ENCODE peak calls at places on chromosomes 16 and 17, in ten cellular contexts. Q, K, X, D, F, Z, S, N, O and L are unnamed samples.

GRCh38 chr16:76459111-76459510 is 181.9 kb downstream of the CNTNAP4 start:
- DNase-seq in S (no peak), Z (no peak), X (no peak), N (no peak), F (no peak), K (no peak), D (no peak), Q (no peak), O (no peak), L (no peak)

GRCh38 chr17:29884995-29885394 is 45.0 kb downstream of the SSH2 start:
- DNase-seq in Q (no peak), S (no peak), N (no peak), O (no peak), D (no peak), K (no peak), F (no peak), Z (no peak), X (no peak), L (no peak)

GRCh38 chr17:14427914-14428639 is 127.2 kb downstream of the HS3ST3B1 start:
- DNase-seq in Z (no peak), N (peak), S (no peak), F (no peak), K (no peak), D (no peak), O (no peak), Q (no peak), X (peak), L (no peak)

GRCh38 chr16:1768767-1769401 is 2.5 kb downstream of the NME3 start:
- DNase-seq in O (no peak), F (no peak), K (no peak), N (no peak), Q (no peak), Z (no peak), X (no peak), S (no peak), D (no peak), L (no peak)

GRCh38 chr17:66175892-66176291 is 16.0 kb downstream of the CEP112 start:
- DNase-seq in O (no peak), D (no peak), N (no peak), X (no peak), Q (no peak), K (no peak), Z (no peak), S (no peak), F (no peak), L (no peak)

GRCh38 chr17:36534117-36534880 is at the start of gene MYO19:
- DNase-seq in X (no peak), O (peak), F (no peak), Z (peak), S (peak), K (no peak), N (peak), D (peak), Q (peak), L (no peak)

GRCh38 chr17:9875441-9875840 is 29.6 kb downstream of the RCVRN start:
- DNase-seq in X (no peak), S (no peak), D (peak), N (no peak), Q (no peak), O (no peak), Z (peak), K (no peak), F (no peak), L (no peak)

GRCh38 chr16:10181196-10182162 is 749 bp downstream of the GRIN2A start:
- DNase-seq in N (peak), Q (peak), X (no peak), K (no peak), S (peak), F (no peak), Z (peak), O (peak), D (no peak), L (peak)

GRCh38 chr17:8475227-8475626 is 39.5 kb downstream of the NDEL1 start:
- DNase-seq in F (no peak), X (no peak), N (no peak), Q (no peak), Z (no peak), O (no peak), S (no peak), K (no peak), D (no peak), L (no peak)

GRCh38 chr16:12010388-12011251 is 34.1 kb downstream of the SNX29 start:
- DNase-seq in X (no peak), Q (no peak), K (no peak), N (no peak), Z (peak), F (no peak), O (no peak), D (no peak), S (no peak), L (peak)

GRCh38 chr16:86531641-86532525 is 21.6 kb downstream of the FOXF1 start:
- DNase-seq in Q (peak), Z (no peak), X (no peak), D (no peak), K (no peak), F (no peak), O (no peak), S (no peak), N (no peak), L (no peak)

GRCh38 chr17:1434150-1434549 is 21.9 kb downstream of the CRK start:
- DNase-seq in S (no peak), N (no peak), K (no peak), Z (no peak), F (no peak), O (no peak), Q (no peak), X (no peak), D (no peak), L (no peak)

GRCh38 chr17:17120294-17120693 is 78.0 kb downstream of the MPRIP start:
- DNase-seq in S (no peak), D (no peak), F (no peak), X (no peak), O (no peak), N (no peak), Q (no peak), K (no peak), Z (no peak), L (no peak)

GRCh38 chr17:39937462-39937861 is 9.9 kb downstream of the LRRC3C start:
- DNase-seq in K (no peak), N (no peak), Q (no peak), D (no peak), X (no peak), S (no peak), Z (no peak), O (no peak), F (no peak), L (no peak)

GRCh38 chr17:62109378-62109902 is 44.4 kb upstream of the MED13 start:
- DNase-seq in D (peak), F (peak), K (no peak), O (peak), Q (no peak), N (peak), Z (peak), S (peak), X (peak), L (peak)

GRCh38 chr16:88755745-88756443 is 29.1 kb downstream of the PIEZO1 start:
- DNase-seq in Q (no peak), D (no peak), S (no peak), K (no peak), N (no peak), F (no peak), Z (no peak), O (no peak), X (no peak), L (no peak)
- TF ChIP-seq CTCF in Q (no peak), D (peak), S (no peak), K (no peak), N (no peak), F (no peak), Z (no peak), O (no peak), X (no peak), L (no peak)

DNA sequence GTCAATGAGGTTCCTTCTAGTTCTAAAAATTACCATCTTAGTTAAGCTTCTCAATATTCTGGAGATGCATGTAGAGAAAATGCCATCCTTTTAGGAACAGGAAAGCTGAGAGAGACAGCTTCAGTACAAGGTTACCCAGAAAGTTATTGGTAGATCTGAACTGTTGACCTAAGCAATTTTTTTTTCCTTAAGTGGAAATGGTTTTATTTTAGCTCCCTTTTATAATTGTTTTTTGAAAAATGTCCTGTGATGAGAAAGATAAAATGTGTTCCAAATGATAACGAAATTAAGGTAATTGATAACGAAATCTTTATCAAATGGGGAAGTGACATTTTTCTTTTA is 8.2 kb downstream of the PSMD7 start:
- DNase-seq in S (no peak), F (no peak), N (no peak), Z (no peak), D (no peak), K (no peak), Q (no peak), O (no peak), X (no peak), L (no peak)
- TF ChIP-seq CTCF in S (no peak), F (no peak), N (no peak), Z (no peak), D (no peak), K (no peak), Q (no peak), O (no peak), X (no peak), L (no peak)

DNA sequence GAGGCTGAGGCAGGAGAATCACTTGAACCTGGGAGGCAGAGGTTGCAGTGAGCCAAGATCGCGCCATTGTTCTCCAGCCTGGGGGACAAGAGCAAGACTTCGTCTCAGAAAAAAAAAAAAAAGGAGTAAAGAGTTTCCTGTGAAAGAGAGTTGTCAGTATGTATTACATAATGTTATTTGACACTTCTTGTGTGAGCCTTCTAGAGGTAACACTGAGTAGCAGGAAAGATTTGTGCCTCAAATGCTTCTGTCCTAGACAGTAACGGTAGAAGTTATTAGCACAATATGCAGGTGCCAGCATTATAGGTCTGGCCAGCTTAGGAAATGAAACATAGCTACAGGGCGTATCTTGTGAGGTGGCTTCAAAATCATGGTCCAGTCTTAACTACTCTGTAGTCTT is 6.2 kb downstream of the RPS6KB1 start:
- DNase-seq in D (no peak), X (no peak), N (peak), O (no peak), Q (no peak), K (no peak), Z (no peak), S (no peak), F (no peak), L (no peak)
- TF ChIP-seq CTCF in D (no peak), X (no peak), N (peak), O (no peak), Q (no peak), K (peak), Z (no peak), S (no peak), F (no peak), L (peak)

DNA sequence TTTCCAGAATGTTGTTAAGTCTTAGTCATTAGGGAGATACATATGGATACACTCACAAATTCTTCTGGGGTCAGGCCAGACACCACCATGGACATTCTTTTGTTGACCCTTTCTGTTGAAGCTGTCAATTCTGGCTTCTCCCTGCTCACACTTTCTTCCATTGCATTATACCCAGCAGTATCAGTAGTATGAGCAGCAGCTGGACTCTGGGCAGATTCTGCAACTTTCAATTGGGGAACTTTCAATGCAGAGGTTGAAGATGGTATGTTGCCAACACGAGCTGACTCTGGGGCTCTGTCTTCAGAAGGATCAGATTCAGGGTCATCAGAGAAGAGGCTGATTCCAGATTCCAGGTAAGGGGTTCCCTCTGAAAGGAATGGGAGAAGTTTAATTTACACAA is 45.8 kb downstream of the RND2 start:
- DNase-seq in F (no peak), D (no peak), Q (no peak), S (no peak), N (no peak), O (no peak), Z (peak), K (no peak), X (no peak), L (no peak)
- TF ChIP-seq CTCF in F (no peak), D (no peak), Q (no peak), S (no peak), N (no peak), O (no peak), Z (no peak), K (no peak), X (no peak), L (no peak)

DNA sequence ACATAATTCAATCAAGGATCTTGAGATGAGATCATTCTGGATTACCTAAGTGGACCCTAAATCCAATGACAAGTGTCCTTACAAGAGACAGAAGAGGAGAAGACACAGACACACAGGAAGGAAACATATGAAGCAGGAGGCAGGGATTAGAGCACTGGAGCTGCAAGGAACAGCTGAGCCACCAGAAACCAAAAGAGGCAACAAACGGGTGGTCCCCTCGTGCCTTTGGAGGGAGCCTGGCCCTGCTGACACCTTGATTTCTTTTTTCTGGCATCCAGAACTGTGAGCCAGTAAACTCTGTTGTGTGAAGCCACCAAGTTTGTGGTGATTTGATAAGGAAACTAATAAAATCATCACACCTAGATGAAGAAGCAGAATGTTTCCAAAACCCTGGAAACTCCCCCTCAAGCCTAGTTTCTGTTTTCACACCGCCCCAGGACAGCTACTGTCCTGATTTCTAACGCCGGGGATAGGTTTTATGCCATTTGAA is 115.2 kb downstream of the PITPNC1 start:
- DNase-seq in O (no peak), Z (no peak), K (no peak), X (peak), D (no peak), F (no peak), S (no peak), N (no peak), Q (no peak), L (no peak)
- TF ChIP-seq CTCF in O (no peak), Z (no peak), K (no peak), X (no peak), D (no peak), F (no peak), S (no peak), N (no peak), Q (no peak), L (no peak)

GRCh38 chr16:49755291-49755611 is 100.7 kb downstream of the ZNF423 start:
- DNase-seq in Q (no peak), O (no peak), Z (peak), K (no peak), X (no peak), D (no peak), N (no peak), F (no peak), S (no peak), L (peak)
- TF ChIP-seq CTCF in Q (no peak), O (peak), Z (peak), K (peak), X (no peak), D (no peak), N (peak), F (peak), S (no peak), L (peak)

GRCh38 chr17:55751720-55752250 is 934 bp downstream of the PCTP start:
- DNase-seq in Z (no peak), O (no peak), D (peak), N (no peak), X (no peak), F (no peak), Q (no peak), K (no peak), S (no peak), L (no peak)

GRCh38 chr17:55749985-55750384 is 866 bp upstream of the PCTP start:
- DNase-seq in S (no peak), Z (no peak), D (no peak), Q (no peak), N (no peak), X (no peak), F (no peak), O (no peak), K (no peak), L (no peak)

GRCh38 chr17:55747209-55747608 is 3.6 kb upstream of the PCTP start:
- DNase-seq in Z (no peak), Q (no peak), D (no peak), O (no peak), N (no peak), K (no peak), X (no peak), F (no peak), S (no peak), L (no peak)

GRCh38 chr17:55746466-55746865 is 4.4 kb upstream of the PCTP start:
- DNase-seq in O (no peak), Z (no peak), F (no peak), N (no peak), X (no peak), D (no peak), S (no peak), Q (no peak), K (no peak), L (no peak)

DNA sequence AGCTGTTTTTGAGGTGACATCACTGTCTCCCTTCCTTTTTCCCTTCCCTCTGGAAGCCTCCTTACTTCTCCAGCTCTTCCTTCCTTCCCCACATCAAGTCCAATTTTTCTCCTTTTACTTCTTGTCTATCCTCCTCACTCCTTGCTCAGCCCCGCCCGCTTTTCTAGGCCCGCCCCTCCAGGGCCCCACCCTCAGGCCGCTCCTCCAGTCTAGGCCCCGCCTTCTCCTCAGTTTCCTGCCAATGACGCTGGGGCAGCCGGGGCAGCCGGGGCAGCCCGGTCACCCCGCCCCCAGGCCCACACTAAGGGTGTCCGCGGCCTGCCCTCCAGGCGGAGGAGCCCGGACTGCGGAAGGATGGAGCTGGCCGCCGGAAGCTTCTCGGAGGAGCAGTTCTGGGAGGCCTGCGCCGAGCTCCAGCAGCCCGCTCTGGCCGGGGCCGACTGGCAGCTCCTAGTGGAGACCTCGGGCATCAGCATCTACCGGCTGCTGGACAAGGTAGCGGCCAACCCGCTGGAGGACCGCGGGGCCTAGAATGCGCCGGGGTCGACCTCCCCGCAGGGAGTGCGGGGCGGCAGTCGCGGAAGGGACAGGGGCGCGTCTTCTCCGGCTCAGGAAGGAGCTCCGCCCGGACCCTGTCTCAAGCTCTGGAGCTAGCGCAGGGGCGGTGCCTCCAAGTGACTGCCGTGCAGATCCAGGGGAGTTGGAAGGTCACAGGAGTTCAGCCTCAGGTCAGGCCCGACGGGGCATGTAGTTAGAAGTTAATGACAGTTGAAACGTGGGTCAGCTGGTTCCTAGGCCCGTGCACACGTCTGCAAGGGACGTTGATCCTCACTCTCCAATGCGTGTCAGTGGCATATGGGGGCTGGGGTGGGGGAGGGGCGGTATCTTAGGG is at the start of gene PCTP:
- DNase-seq in N (peak), F (no peak), X (peak), D (peak), Z (peak), O (peak), K (peak), S (peak), Q (peak), L (peak)
- TF ChIP-seq CTCF in N (peak), F (peak), X (no peak), D (peak), Z (peak), O (peak), K (peak), S (no peak), Q (peak), L (peak)

GRCh38 chr17:48554412-48555090 is 9.6 kb upstream of the HOXB2 start:
- DNase-seq in Q (peak), F (no peak), S (no peak), O (no peak), Z (no peak), X (no peak), N (no peak), K (no peak), D (no peak), L (no peak)
- TF ChIP-seq CTCF in Q (no peak), F (no peak), S (no peak), O (no peak), Z (no peak), X (no peak), N (no peak), K (no peak), D (no peak), L (no peak)